ENCODE peak calls at places on chromosomes 2 and 18, in five cellular contexts. H is HAP-1, X is psoas muscle, O is uterus, Y is WERI-Rb-1. D is an unnamed sample. For H3K9me3, the result is how much of the 10 kb centered on the place peaks cover.

GRCh38 chr18:54100920-54101319 is 123.5 kb downstream of the MBD2 start:
- DNase-seq in H (no peak), X (no peak), O (no peak), Y (no peak), D (no peak)

GRCh38 chr18:65547046-65547445 is 203.8 kb upstream of the CDH7 start:
- DNase-seq in H (no peak), X (no peak), O (no peak), Y (no peak), D (no peak)

GRCh38 chr2:163610817-163611556 is 124.8 kb downstream of the FIGN start:
- DNase-seq in H (no peak), X (no peak), O (no peak), Y (peak), D (no peak)

GRCh38 chr2:46075848-46076247 is 221.4 kb upstream of the EPAS1 start:
- DNase-seq in H (no peak), X (no peak), O (no peak), Y (no peak), D (no peak)

GRCh38 chr2:235201796-235202195 is 250.0 kb downstream of the SH3BP4 start:
- DNase-seq in H (no peak), X (no peak), O (no peak), Y (peak), D (no peak)

GRCh38 chr18:76256897-76257500 is 238.0 kb downstream of the ZNF516 start:
- DNase-seq in H (peak), X (no peak), O (peak), Y (peak), D (no peak)

GRCh38 chr2:109124982-109125594 is 3.9 kb upstream of the SH3RF3 start:
- DNase-seq in H (no peak), X (peak), O (no peak), Y (no peak), D (no peak)

GRCh38 chr2:28545590-28546195 is 49.8 kb downstream of the PLB1 start:
- DNase-seq in H (no peak), X (no peak), O (no peak), Y (no peak), D (no peak)

GRCh38 chr2:212532585-212532984 is 6.0 kb downstream of the ERBB4 start:
- DNase-seq in H (no peak), X (no peak), O (no peak), Y (no peak), D (no peak)

GRCh38 chr18:48859311-48860275 is 91.2 kb downstream of the SMAD7 start:
- DNase-seq in H (no peak), X (peak), O (no peak), Y (peak), D (no peak)

GRCh38 chr2:216606551-216607527 is 26.4 kb upstream of the IGFBP2 start:
- DNase-seq in H (peak), X (no peak), O (no peak), Y (no peak), D (no peak)

GRCh38 chr2:66840321-66841014 is 405.5 kb downstream of the MEIS1 start:
- DNase-seq in H (no peak), X (no peak), O (no peak), Y (no peak), D (no peak)

GRCh38 chr2:179861027-179861776 is at the start of gene ZNF385B:
- DNase-seq in H (no peak), X (peak), O (no peak), Y (peak), D (no peak)

GRCh38 chr18:48186084-48186798 is 222.9 kb downstream of the ZBTB7C start:
- DNase-seq in H (no peak), X (no peak), O (peak), Y (no peak), D (no peak)

GRCh38 chr2:19653336-19653908 is 248.4 kb downstream of the TTC32 start:
- DNase-seq in H (no peak), X (no peak), O (no peak), Y (no peak), D (no peak)

GRCh38 chr18:70636991-70637390 is 348.1 kb downstream of the SOCS6 start:
- DNase-seq in H (no peak), X (no peak), O (no peak), Y (no peak), D (no peak)
- H3K9me3 ChIP-seq in H (under half), X (under half), O (under half), Y (under half), D (under half)

GRCh38 chr2:4882421-4882820 is 809.8 kb upstream of the SOX11 start:
- DNase-seq in H (no peak), X (no peak), O (no peak), Y (no peak), D (no peak)

GRCh38 chr2:4884117-4884571 is 808.0 kb upstream of the SOX11 start:
- DNase-seq in H (no peak), X (no peak), O (no peak), Y (no peak), D (no peak)

DNA sequence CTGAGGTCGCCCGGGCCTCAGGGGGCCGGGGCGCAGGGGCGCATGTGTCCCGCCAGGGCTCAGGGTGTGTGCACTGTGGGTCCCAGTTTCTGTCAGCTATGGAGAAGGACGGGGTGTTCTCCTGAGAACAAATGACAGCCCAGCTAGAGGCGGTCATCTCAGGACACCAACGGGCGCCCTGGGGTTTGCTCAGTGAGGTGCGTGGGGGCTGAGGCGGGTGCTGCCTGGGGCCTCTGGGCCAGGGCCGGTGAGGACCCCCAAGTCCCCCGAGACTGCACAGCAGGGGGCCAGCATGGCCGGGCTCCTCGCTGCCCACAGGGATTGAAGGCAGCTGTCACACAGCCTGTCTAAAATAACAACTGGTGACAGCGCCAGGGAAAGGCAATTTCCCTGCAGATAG is 808.8 kb upstream of the SOX11 start:
- DNase-seq in H (no peak), X (no peak), O (no peak), Y (no peak), D (no peak)
- H3K9me3 ChIP-seq in H (under half), X (under half), O (under half), Y (under half), D (under half)

GRCh38 chr18:56269958-56270357 is 368.4 kb downstream of the TXNL1 start:
- DNase-seq in H (no peak), X (no peak), O (no peak), Y (no peak), D (no peak)
- H3K9me3 ChIP-seq in H (under half), X (under half), O (under half), Y (under half), D (under half)

DNA sequence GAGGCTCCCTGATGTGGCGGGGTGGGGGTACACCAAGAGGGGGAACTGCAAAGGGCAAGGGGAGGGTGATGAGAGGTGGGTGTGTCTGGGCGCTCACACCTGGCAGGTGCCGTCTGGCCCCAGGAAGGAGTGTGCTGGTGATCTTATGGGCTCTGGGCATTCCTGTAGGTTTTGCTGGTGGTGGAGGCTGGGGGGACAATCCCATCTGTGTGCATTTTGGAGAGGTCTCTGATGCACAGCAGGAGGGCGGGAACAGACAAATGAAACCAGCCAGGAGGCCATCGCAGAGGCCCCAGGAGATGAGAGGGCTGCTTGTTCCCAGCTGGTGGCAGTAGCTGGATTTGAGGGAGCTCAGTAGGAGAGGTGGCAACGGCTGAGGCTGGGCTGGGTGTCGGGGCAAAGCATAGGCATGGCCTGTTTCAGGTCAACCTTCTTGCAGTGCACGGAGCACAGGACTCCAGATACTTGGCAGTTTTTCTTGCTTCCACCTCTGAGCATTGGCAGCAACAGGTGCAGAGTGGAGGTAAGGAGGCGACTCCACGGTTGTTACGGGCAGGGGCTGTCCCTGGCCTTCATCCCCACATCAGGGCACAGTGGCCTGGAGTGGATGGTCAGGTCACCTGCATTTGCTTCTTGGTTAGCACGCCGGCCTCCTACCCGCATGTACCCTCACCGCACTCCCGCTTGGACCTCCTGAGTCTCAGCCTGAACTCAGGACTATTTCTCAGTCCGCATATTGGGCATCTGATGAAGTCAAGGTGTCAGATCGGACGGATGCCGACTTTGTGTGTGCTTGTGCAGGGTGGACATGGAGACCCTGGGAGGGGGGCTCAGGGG is 194.2 kb upstream of the HDAC4 start:
- DNase-seq in H (no peak), X (no peak), O (peak), Y (no peak), D (no peak)
- H3K9me3 ChIP-seq in H (under half), X (under half), O (under half), Y (under half), D (under half)

DNA sequence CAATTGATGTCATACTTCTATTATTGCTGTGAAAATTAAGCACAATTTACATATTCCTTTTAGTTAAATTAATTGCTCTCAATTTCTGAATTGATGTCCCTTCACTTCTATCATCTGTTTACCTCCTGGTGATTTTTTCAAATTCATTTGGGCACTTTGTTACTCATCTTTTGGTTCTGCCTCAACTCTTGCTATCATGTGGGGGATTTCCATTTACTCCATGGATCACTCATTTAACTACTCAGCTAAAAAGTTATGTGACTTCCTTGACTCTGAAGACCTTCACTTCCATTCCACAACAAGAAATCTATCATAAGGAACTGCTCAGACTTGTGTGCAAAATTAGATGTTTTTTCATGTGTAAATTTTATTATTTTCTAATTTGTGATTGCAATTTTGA is 126.2 kb downstream of the EHBP1 start:
- DNase-seq in H (no peak), X (no peak), O (no peak), Y (no peak), D (no peak)
- H3K9me3 ChIP-seq in H (under half), X (under half), O (under half), Y (under half), D (under half)

DNA sequence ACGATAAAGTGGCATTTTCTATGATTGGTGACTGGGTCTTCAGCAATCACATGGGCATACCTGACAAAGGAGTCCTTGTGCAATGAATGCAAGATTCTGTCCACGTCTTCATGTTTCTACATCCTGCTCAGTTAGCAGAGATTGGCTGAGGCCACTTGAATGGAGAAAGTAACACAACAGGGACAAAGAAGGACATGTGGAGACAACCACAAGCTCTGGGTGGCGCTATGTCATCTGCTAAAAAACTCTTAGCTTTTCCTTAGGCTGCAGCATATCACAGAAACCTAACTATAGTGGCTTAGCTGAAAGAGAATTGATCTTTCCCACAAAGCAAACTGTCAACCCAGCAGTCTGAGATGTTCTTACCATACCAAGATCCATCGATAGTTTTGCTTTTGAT is 1109.7 kb downstream of the SOCS6 start:
- DNase-seq in H (no peak), X (no peak), O (no peak), Y (peak), D (no peak)
- H3K9me3 ChIP-seq in H (under half), X (under half), O (under half), Y (under half), D (under half)

GRCh38 chr2:73033142-73033765 is 38.3 kb downstream of the SFXN5 start:
- DNase-seq in H (no peak), X (no peak), O (no peak), Y (no peak), D (no peak)
- H3K9me3 ChIP-seq in H (under half), X (under half), O (under half), Y (under half), D (under half)

GRCh38 chr2:140869107-140869506 is 1261.7 kb downstream of the LRP1B start:
- DNase-seq in H (no peak), X (no peak), O (no peak), Y (no peak), D (no peak)

GRCh38 chr2:140876015-140876414 is 1254.8 kb downstream of the LRP1B start:
- DNase-seq in H (no peak), X (no peak), O (no peak), Y (no peak), D (no peak)

GRCh38 chr2:140873915-140874531 is 1256.8 kb downstream of the LRP1B start:
- DNase-seq in H (no peak), X (no peak), O (no peak), Y (no peak), D (no peak)
- H3K9me3 ChIP-seq in H (under half), X (under half), O (under half), Y (under half), D (under half)

D was measured in breast epithelium.